ENCODE peak calls at places on chromosomes 11 and 22, in ten cellular contexts. X is GM12878, Q is HCT116, J is spleen, C is GM12892, B is endothelial cell of umbilical vein, L is IMR-90, T is body of pancreas, V is suprapubic skin, Z is K562. K is an unnamed sample.

GRCh38 chr22:32355760-32356159 is 1.9 kb upstream of the RFPL3 start:
- DNase-seq in X (no peak), C (no peak), T (peak), Q (peak), J (no peak), B (no peak), Z (no peak), V (no peak), L (no peak), K (no peak)

GRCh38 chr11:112822478-112823274 is 138.5 kb upstream of the NCAM1 start:
- DNase-seq in X (no peak), C (no peak), J (no peak), Q (no peak), B (no peak), L (no peak), T (peak), V (no peak), Z (no peak), K (no peak)

GRCh38 chr22:36940676-36941075 is 27.2 kb downstream of the CSF2RB start:
- DNase-seq in B (no peak), C (no peak), V (peak), L (no peak), X (peak), Q (no peak), Z (peak), T (no peak), J (no peak), K (no peak)

GRCh38 chr11:84384637-84385227 is 1098.6 kb upstream of the CCDC90B start:
- DNase-seq in C (no peak), V (no peak), L (peak), X (no peak), B (peak), T (peak), J (no peak), Z (peak), Q (no peak), K (no peak)

GRCh38 chr11:75369846-75370245 is 18.4 kb upstream of the ARRB1 start:
- DNase-seq in Z (no peak), B (peak), L (no peak), C (no peak), X (no peak), V (no peak), Q (no peak), J (no peak), T (no peak), K (no peak)

GRCh38 chr11:3120071-3120792 is 44.9 kb downstream of the OSBPL5 start:
- DNase-seq in B (no peak), Q (no peak), V (peak), X (no peak), L (no peak), Z (no peak), T (no peak), C (no peak), J (peak), K (no peak)

GRCh38 chr22:23106906-23107367 is 34.9 kb downstream of the RSPH14 start:
- DNase-seq in Q (no peak), T (peak), J (no peak), X (no peak), Z (peak), B (no peak), L (no peak), V (no peak), C (no peak), K (no peak)

GRCh38 chr22:36528336-36528735 is 630 bp downstream of the EIF3D start:
- DNase-seq in T (no peak), Z (no peak), V (no peak), L (no peak), B (no peak), X (no peak), C (no peak), J (no peak), Q (no peak), K (no peak)

GRCh38 chr22:35539910-35540599 is 576 bp upstream of the RASD2 start:
- DNase-seq in B (no peak), L (peak), J (peak), C (peak), V (no peak), T (peak), Z (peak), Q (no peak), X (no peak), K (peak)

GRCh38 chr11:93528757-93529639 is 14.2 kb downstream of the SMCO4 start:
- DNase-seq in C (no peak), X (no peak), Z (no peak), T (peak), L (no peak), Q (no peak), J (no peak), B (peak), V (no peak), K (no peak)

GRCh38 chr11:86460461-86461404 is 86.0 kb downstream of the CCDC81 start:
- DNase-seq in J (no peak), L (peak), Z (no peak), T (no peak), Q (no peak), B (peak), V (no peak), C (no peak), X (no peak), K (no peak)

GRCh38 chr11:1744137-1744878 is 6.1 kb downstream of the IFITM10 start:
- DNase-seq in L (no peak), X (no peak), B (no peak), T (no peak), C (no peak), Z (no peak), V (peak), Q (no peak), J (peak), K (no peak)

GRCh38 chr22:20944042-20944441 is 23.0 kb upstream of the AIFM3 start:
- DNase-seq in Z (no peak), V (no peak), X (no peak), B (no peak), Q (no peak), T (no peak), J (no peak), C (no peak), L (no peak), K (no peak)

GRCh38 chr11:35305670-35306382 is 113.5 kb downstream of the SLC1A2 start:
- DNase-seq in Z (peak), C (peak), B (peak), Q (peak), V (no peak), T (peak), J (no peak), L (peak), X (no peak), K (peak)

GRCh38 chr11:98260983-98261382 is 759.8 kb upstream of the CNTN5 start:
- DNase-seq in L (no peak), C (no peak), Q (no peak), X (no peak), V (no peak), B (no peak), T (no peak), J (no peak), Z (no peak), K (no peak)

GRCh38 chr22:43159484-43160178 is 8.3 kb downstream of the TSPO start:
- DNase-seq in L (no peak), X (no peak), J (peak), V (no peak), T (peak), Z (no peak), B (no peak), Q (no peak), C (no peak), K (no peak)

GRCh38 chr11:77127969-77128691 is at the start of gene MYO7A:
- DNase-seq in J (no peak), B (peak), X (no peak), V (no peak), T (peak), L (peak), Z (peak), Q (no peak), C (no peak), K (no peak)

GRCh38 chr22:38262051-38262795 is 10.6 kb downstream of the TMEM184B start:
- DNase-seq in J (peak), X (no peak), Z (peak), C (peak), T (peak), V (no peak), Q (no peak), B (peak), L (no peak), K (peak)

GRCh38 chr22:26690654-26691376 is 33.4 kb downstream of the MIAT start:
- DNase-seq in X (no peak), Z (no peak), T (no peak), V (no peak), L (no peak), J (no peak), Q (no peak), C (no peak), B (peak), K (no peak)

GRCh38 chr22:29265929-29266328 is 1.9 kb downstream of the RHBDD3 start:
- DNase-seq in C (no peak), V (no peak), Z (no peak), B (no peak), T (peak), X (no peak), J (no peak), L (no peak), Q (no peak), K (no peak)

GRCh38 chr22:36985490-36985889 is 33.8 kb downstream of the TST start:
- DNase-seq in X (no peak), C (no peak), Q (no peak), T (no peak), J (no peak), B (no peak), V (no peak), L (no peak), Z (no peak), K (no peak)

GRCh38 chr11:32852142-32852541 is 22.4 kb downstream of the PRRG4 start:
- DNase-seq in C (no peak), V (no peak), J (no peak), T (no peak), X (no peak), B (no peak), Z (no peak), Q (no peak), L (peak), K (peak)

GRCh38 chr11:119108151-119108856 is 1.2 kb downstream of the C2CD2L start:
- DNase-seq in X (no peak), T (peak), Q (no peak), V (no peak), L (peak), J (peak), C (no peak), Z (peak), B (no peak), K (peak)

GRCh38 chr11:123304828-123305530 is 109.9 kb upstream of the CLMP start:
- DNase-seq in C (no peak), V (no peak), X (no peak), Q (no peak), J (no peak), L (no peak), B (no peak), Z (no peak), T (peak), K (no peak)

GRCh38 chr11:123303924-123304323 is 108.9 kb upstream of the CLMP start:
- DNase-seq in J (no peak), X (peak), Q (no peak), V (no peak), T (no peak), C (no peak), Z (no peak), B (no peak), L (no peak), K (no peak)

GRCh38 chr11:123301696-123302400 is 106.8 kb upstream of the CLMP start:
- DNase-seq in Z (peak), Q (peak), X (peak), T (peak), L (peak), J (peak), C (peak), V (no peak), B (peak), K (peak)

GRCh38 chr11:123300874-123301695 is 106.0 kb upstream of the CLMP start:
- DNase-seq in T (no peak), L (peak), Q (peak), V (no peak), J (no peak), B (peak), Z (peak), C (no peak), X (peak), K (no peak)

GRCh38 chr11:123302751-123303195 is 107.7 kb upstream of the CLMP start:
- DNase-seq in Q (no peak), V (no peak), T (no peak), J (no peak), X (peak), Z (no peak), C (no peak), B (no peak), L (peak), K (peak)
- TF ChIP-seq POLR2A in Q (no peak), V (no peak), T (no peak), J (no peak), X (no peak), Z (no peak), C (peak), B (no peak), L (no peak), K (no peak)

GRCh38 chr11:65421204-65422103 is 1.1 kb upstream of the NEAT1 start:
- DNase-seq in V (peak), Q (peak), B (peak), L (peak), Z (peak), J (peak), T (peak), X (no peak), C (no peak), K (peak)
- TF ChIP-seq POLR2A in V (peak), Q (no peak), B (peak), L (peak), Z (peak), J (peak), T (no peak), X (peak), C (peak), K (peak)

GRCh38 chr22:41201146-41201545 is 4.0 kb upstream of the L3MBTL2 start:
- DNase-seq in Z (no peak), T (no peak), V (no peak), X (no peak), Q (no peak), B (no peak), J (no peak), C (no peak), L (no peak), K (no peak)

GRCh38 chr22:41203118-41203517 is 2.0 kb upstream of the L3MBTL2 start:
- DNase-seq in Z (no peak), X (no peak), L (no peak), V (no peak), T (no peak), Q (no peak), C (no peak), B (no peak), J (no peak), K (no peak)

GRCh38 chr22:41206719-41207118 is 1.6 kb downstream of the L3MBTL2 start:
- DNase-seq in B (no peak), T (no peak), J (no peak), Z (no peak), Q (no peak), X (no peak), L (no peak), C (no peak), V (no peak), K (no peak)

GRCh38 chr22:41204066-41204465 is 1.0 kb upstream of the L3MBTL2 start:
- DNase-seq in T (no peak), Q (no peak), X (no peak), V (no peak), C (no peak), B (no peak), Z (no peak), J (no peak), L (no peak), K (no peak)

GRCh38 chr22:41204992-41205900 is at the start of gene L3MBTL2:
- DNase-seq in J (peak), X (peak), Z (peak), B (peak), Q (peak), C (peak), L (peak), V (peak), T (peak), K (peak)
- TF ChIP-seq POLR2A in J (no peak), X (peak), Z (peak), B (peak), Q (peak), C (peak), L (peak), V (no peak), T (peak), K (peak)

DNA sequence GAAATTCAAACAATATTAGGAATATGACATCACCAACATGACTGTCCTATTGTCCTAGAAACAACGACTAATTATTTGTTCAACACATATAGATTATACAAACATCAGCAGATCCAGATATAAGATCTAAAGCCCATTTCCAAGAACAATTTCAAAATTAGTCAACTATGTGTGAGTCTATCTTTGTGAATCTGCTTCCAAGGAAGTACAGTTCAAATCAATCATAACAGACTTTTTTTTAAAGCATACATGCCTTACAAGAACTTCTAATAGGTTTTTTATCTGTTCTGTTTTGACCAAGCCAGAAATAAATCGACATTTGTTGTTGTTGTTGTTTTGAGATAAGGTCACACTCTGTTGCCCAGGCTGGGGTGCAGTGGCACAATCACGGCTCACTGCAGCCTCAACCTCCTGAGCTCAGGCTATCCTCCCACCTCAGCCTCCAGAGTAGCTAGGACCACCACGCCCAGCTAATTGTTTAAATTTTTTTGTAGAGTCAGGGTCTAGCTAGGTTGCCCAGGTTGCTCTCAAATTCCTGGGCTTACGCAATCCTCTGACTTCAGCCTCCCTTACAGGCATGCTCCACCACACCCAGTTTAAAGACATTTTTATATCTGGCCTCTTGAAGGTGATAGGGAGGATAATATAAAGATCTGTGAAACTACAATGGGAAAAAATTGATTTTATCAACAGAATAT is 54.8 kb downstream of the DENND5A start:
- DNase-seq in X (no peak), Q (peak), B (no peak), V (no peak), C (no peak), T (no peak), J (no peak), L (no peak), Z (no peak), K (no peak)
- TF ChIP-seq POLR2A in X (no peak), Q (no peak), B (no peak), V (no peak), C (no peak), T (no peak), J (no peak), L (no peak), Z (no peak), K (no peak)

DNA sequence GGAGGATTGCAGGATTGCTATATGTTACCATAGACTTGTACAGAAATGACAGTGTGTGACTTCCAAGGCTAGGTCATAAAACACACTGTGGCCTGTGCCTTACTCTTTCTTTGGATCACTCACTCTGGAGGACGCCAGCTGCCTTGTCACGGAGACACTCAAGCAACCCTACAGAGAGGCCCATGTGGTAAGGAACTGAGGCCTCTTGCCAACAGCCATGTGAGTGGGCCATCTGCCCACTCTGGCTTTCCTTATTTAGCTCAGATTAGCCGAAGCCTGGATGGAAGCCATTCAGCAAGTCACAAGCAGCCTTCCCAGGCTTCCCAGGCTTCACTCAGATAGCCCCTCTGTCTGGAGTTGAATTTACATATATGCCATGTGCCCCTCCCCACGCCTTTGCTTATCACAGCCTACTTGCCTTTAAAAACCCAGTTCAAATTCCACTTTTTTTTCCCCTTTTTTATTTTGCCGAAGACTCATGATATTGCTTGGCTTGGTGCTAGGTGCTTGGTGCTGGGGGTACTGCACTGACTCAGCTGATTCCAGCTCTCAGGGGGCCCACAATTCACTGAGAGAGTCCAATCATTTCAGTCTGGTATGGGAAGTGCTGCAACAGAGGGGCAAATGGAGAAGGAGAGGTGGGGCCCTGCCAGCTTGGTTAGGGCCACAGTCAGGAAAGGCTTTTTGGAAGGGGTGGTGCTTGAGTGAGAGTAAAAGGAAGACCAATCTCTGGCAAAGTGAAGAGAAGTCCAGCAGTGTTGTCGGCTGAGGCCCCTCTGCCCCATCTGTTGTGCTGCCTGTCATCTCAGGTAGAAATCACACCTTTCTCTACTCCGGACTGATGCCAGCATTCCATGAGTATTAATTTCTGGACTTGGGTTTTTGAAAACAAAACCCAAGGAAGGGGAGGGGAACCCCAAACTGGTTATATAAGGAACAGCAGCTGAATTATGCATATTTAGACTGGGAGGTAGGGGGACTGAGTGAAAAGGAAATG is 14.5 kb upstream of the P4HA3 start:
- DNase-seq in X (no peak), Q (no peak), J (no peak), Z (no peak), L (peak), T (peak), V (peak), C (no peak), B (peak), K (no peak)
- TF ChIP-seq POLR2A in X (no peak), Q (no peak), J (no peak), Z (no peak), L (no peak), T (no peak), V (no peak), C (no peak), B (no peak), K (no peak)

GRCh38 chr11:126722956-126723664 is 277.5 kb downstream of the KIRREL3 start:
- DNase-seq in C (no peak), B (no peak), J (no peak), T (no peak), L (no peak), V (no peak), Q (no peak), X (no peak), Z (no peak), K (no peak)
- TF ChIP-seq POLR2A in C (no peak), B (no peak), J (no peak), T (no peak), L (no peak), V (no peak), Q (no peak), X (no peak), Z (no peak), K (no peak)